ENCODE peak calls at places on chromosomes 12 and 14, in eight cellular contexts. X, M, G, C, E, W, R and Q are unnamed samples.

GRCh38 chr12:4112290-4112689 is 161.3 kb upstream of the CCND2 start:
- DNase-seq in X (no peak), M (no peak), G (no peak), C (no peak), E (peak; percentile 79), W (no peak), R (no peak), Q (no peak)

GRCh38 chr12:95623554-95624170 is 72.4 kb upstream of the USP44 start:
- DNase-seq in X (no peak), M (peak; percentile 7), G (peak; percentile 82), C (peak; percentile 88), E (peak; percentile 21), W (peak; percentile 82), R (peak; percentile 72), Q (no peak)

GRCh38 chr12:21129906-21130305 is 1.1 kb upstream of the SLCO1B1 start:
- DNase-seq in X (no peak), M (no peak), G (no peak), C (no peak), E (no peak), W (no peak), R (no peak), Q (no peak)

GRCh38 chr12:47863467-47863866 is 41.3 kb downstream of the VDR start:
- DNase-seq in X (no peak), M (no peak), G (no peak), C (no peak), E (no peak), W (no peak), R (no peak), Q (peak; percentile 84)

GRCh38 chr14:89014570-89014847 is 190.1 kb downstream of the TTC8 start:
- DNase-seq in X (no peak), M (no peak), G (no peak), C (no peak), E (no peak), W (no peak), R (no peak), Q (no peak)

GRCh38 chr14:67704484-67705089 is 2.9 kb downstream of the RDH12 start:
- DNase-seq in X (peak; percentile 8), M (no peak), G (no peak), C (no peak), E (peak; percentile 76), W (peak; percentile 74), R (peak; percentile 55), Q (no peak)

GRCh38 chr12:6775185-6775770 is 3.0 kb downstream of the LAG3 start:
- DNase-seq in X (no peak), M (no peak), G (no peak), C (no peak), E (no peak), W (no peak), R (no peak), Q (no peak)

GRCh38 chr12:3251691-3252090 is 174.5 kb downstream of the TSPAN9 start:
- DNase-seq in X (no peak), M (no peak), G (no peak), C (no peak), E (no peak), W (no peak), R (no peak), Q (no peak)